ENCODE peak calls at places on chromosome 16, in ten cellular contexts. P is cerebellum; F is PC-9; A is HT1080; V is stimulated activated CD4-positive, alpha-beta T cell treated with anti-CD3 and anti-CD28 coated beads, Interleukin-1b, Interleukin-23, amount 100 ng/mL, for 1 hour; H is WERI-Rb-1; X is GM23338; D is hippocampal formation; Y is cardiac septum; J is stimulated activated CD8-positive, alpha-beta memory T cell treated with anti-CD3 and anti-CD28 coated beads, Interleukin-7, amount 100 ng/mL, for 1 hour. M is an unnamed sample.

GRCh38 chr16:4309833-4310266 is 6.0 kb upstream of the GLIS2 start:
- DNase-seq in P (no peak), F (peak), A (peak), V (no peak), H (no peak), X (peak), D (peak), Y (peak), J (peak), M (no peak)

GRCh38 chr16:23959069-23959800 is 123.5 kb downstream of the PRKCB start:
- DNase-seq in P (no peak), F (no peak), A (no peak), V (no peak), H (no peak), X (no peak), D (no peak), Y (no peak), J (no peak), M (no peak)

GRCh38 chr16:58393138-58393504 is 850 bp downstream of the GINS3 start:
- DNase-seq in P (peak), F (no peak), A (no peak), V (no peak), H (peak), X (no peak), D (no peak), Y (no peak), J (no peak), M (peak)

GRCh38 chr16:10188236-10188635 is 6.0 kb upstream of the GRIN2A start:
- DNase-seq in P (no peak), F (no peak), A (no peak), V (no peak), H (no peak), X (no peak), D (no peak), Y (no peak), J (no peak), M (no peak)

GRCh38 chr16:80158766-80159165 is 382.0 kb upstream of the DYNLRB2 start:
- DNase-seq in P (no peak), F (no peak), A (peak), V (no peak), H (no peak), X (no peak), D (no peak), Y (no peak), J (no peak), M (no peak)

GRCh38 chr16:85699628-85700027 is 10.9 kb upstream of the GINS2 start:
- DNase-seq in P (peak), F (no peak), A (peak), V (no peak), H (no peak), X (no peak), D (peak), Y (no peak), J (no peak), M (no peak)

GRCh38 chr16:55035037-55035436 is 104.4 kb downstream of the IRX5 start:
- DNase-seq in P (no peak), F (peak), A (peak), V (no peak), H (peak), X (peak), D (no peak), Y (no peak), J (no peak), M (peak)

GRCh38 chr16:50396770-50397525 is 28.2 kb upstream of the BRD7 start:
- DNase-seq in P (no peak), F (peak), A (peak), V (no peak), H (no peak), X (no peak), D (no peak), Y (no peak), J (no peak), M (no peak)

GRCh38 chr16:2473999-2474876 is 689 bp upstream of the TBC1D24 start:
- DNase-seq in P (peak), F (peak), A (no peak), V (no peak), H (peak), X (peak), D (peak), Y (no peak), J (peak), M (peak)

GRCh38 chr16:51151951-51152663 is 1.0 kb upstream of the SALL1 start:
- DNase-seq in P (peak), F (no peak), A (peak), V (no peak), H (peak), X (peak), D (peak), Y (peak), J (no peak), M (no peak)

GRCh38 chr16:70746708-70747424 is 54.1 kb downstream of the VAC14 start:
- DNase-seq in P (no peak), F (peak), A (peak), V (no peak), H (no peak), X (no peak), D (no peak), Y (no peak), J (no peak), M (no peak)

GRCh38 chr16:28866454-28866804 is 2.8 kb downstream of the SH2B1 start:
- DNase-seq in P (no peak), F (no peak), A (no peak), V (no peak), H (no peak), X (no peak), D (no peak), Y (no peak), J (no peak), M (no peak)

GRCh38 chr16:56858375-56858774 is 6.6 kb upstream of the SLC12A3 start:
- DNase-seq in P (no peak), F (no peak), A (no peak), V (no peak), H (no peak), X (no peak), D (no peak), Y (no peak), J (no peak), M (no peak)